ENCODE peak calls at places on chromosomes 7 and 10, in seven cellular contexts. One of them, this sample, is unnamed.

GRCh38 chr10:84605802-84606201 is 277.4 kb downstream of the CCSER2 start:
- DNase-seq in IMR-90: no peak
- DNase-seq in T-helper 1 cell: no peak
- DNase-seq in nephron progenitor cell: no peak
- DNase-seq in progenitor cell of endocrine pancreas: no peak
- DNase-seq in activated CD4-positive, alpha-beta T cell treated with anti-CD3 and anti-CD28 coated beads, Interleukin-2, amount 10 ng/mL, durations not matched to agents 7 days and 5 days: no peak
- DNase-seq in GM04503: no peak
- DNase-seq in this sample: no peak

GRCh38 chr7:20219446-20220292 is 2.5 kb upstream of the MACC1 start:
- DNase-seq in nephron progenitor cell: peak; percentile 7
- DNase-seq in IMR-90: peak; percentile 99
- DNase-seq in GM04503: no peak
- DNase-seq in T-helper 1 cell: no peak
- DNase-seq in activated CD4-positive, alpha-beta T cell treated with anti-CD3 and anti-CD28 coated beads, Interleukin-2, amount 10 ng/mL, durations not matched to agents 7 days and 5 days: no peak
- DNase-seq in progenitor cell of endocrine pancreas: peak; percentile 22
- DNase-seq in this sample: no peak

GRCh38 chr7:99290980-99291607 is 18.5 kb downstream of the MYH16 start:
- DNase-seq in nephron progenitor cell: no peak
- DNase-seq in T-helper 1 cell: no peak
- DNase-seq in activated CD4-positive, alpha-beta T cell treated with anti-CD3 and anti-CD28 coated beads, Interleukin-2, amount 10 ng/mL, durations not matched to agents 7 days and 5 days: no peak
- DNase-seq in IMR-90: peak; percentile 90
- DNase-seq in progenitor cell of endocrine pancreas: no peak
- DNase-seq in GM04503: no peak
- DNase-seq in this sample: no peak

GRCh38 chr7:455110-455928 is 64.3 kb downstream of the PDGFA start:
- DNase-seq in IMR-90: no peak
- DNase-seq in nephron progenitor cell: no peak
- DNase-seq in activated CD4-positive, alpha-beta T cell treated with anti-CD3 and anti-CD28 coated beads, Interleukin-2, amount 10 ng/mL, durations not matched to agents 7 days and 5 days: no peak
- DNase-seq in T-helper 1 cell: no peak
- DNase-seq in progenitor cell of endocrine pancreas: no peak
- DNase-seq in GM04503: no peak
- DNase-seq in this sample: no peak

GRCh38 chr10:22833781-22834180 is 94.1 kb upstream of the ARMC3 start:
- DNase-seq in GM04503: no peak
- DNase-seq in progenitor cell of endocrine pancreas: no peak
- DNase-seq in T-helper 1 cell: no peak
- DNase-seq in activated CD4-positive, alpha-beta T cell treated with anti-CD3 and anti-CD28 coated beads, Interleukin-2, amount 10 ng/mL, durations not matched to agents 7 days and 5 days: no peak
- DNase-seq in nephron progenitor cell: no peak
- DNase-seq in IMR-90: no peak
- DNase-seq in this sample: no peak

GRCh38 chr7:155356323-155357105 is 58.8 kb downstream of the INSIG1 start:
- DNase-seq in nephron progenitor cell: no peak
- DNase-seq in GM04503: no peak
- DNase-seq in activated CD4-positive, alpha-beta T cell treated with anti-CD3 and anti-CD28 coated beads, Interleukin-2, amount 10 ng/mL, durations not matched to agents 7 days and 5 days: no peak
- DNase-seq in T-helper 1 cell: no peak
- DNase-seq in IMR-90: no peak
- DNase-seq in progenitor cell of endocrine pancreas: no peak
- DNase-seq in this sample: no peak

GRCh38 chr7:85829817-85830432 is 643.1 kb upstream of the SEMA3D start:
- DNase-seq in nephron progenitor cell: no peak
- DNase-seq in progenitor cell of endocrine pancreas: no peak
- DNase-seq in GM04503: no peak
- DNase-seq in IMR-90: peak; percentile 11
- DNase-seq in activated CD4-positive, alpha-beta T cell treated with anti-CD3 and anti-CD28 coated beads, Interleukin-2, amount 10 ng/mL, durations not matched to agents 7 days and 5 days: no peak
- DNase-seq in T-helper 1 cell: no peak
- DNase-seq in this sample: no peak

GRCh38 chr10:42615419-42615818 is 23.0 kb downstream of the ZNF33B start:
- DNase-seq in progenitor cell of endocrine pancreas: no peak
- DNase-seq in IMR-90: no peak
- DNase-seq in T-helper 1 cell: no peak
- DNase-seq in nephron progenitor cell: no peak
- DNase-seq in activated CD4-positive, alpha-beta T cell treated with anti-CD3 and anti-CD28 coated beads, Interleukin-2, amount 10 ng/mL, durations not matched to agents 7 days and 5 days: no peak
- DNase-seq in GM04503: no peak
- DNase-seq in this sample: no peak

GRCh38 chr10:131770946-131771633 is 129.7 kb upstream of the PPP2R2D start:
- DNase-seq in IMR-90: no peak
- DNase-seq in progenitor cell of endocrine pancreas: no peak
- DNase-seq in GM04503: no peak
- DNase-seq in activated CD4-positive, alpha-beta T cell treated with anti-CD3 and anti-CD28 coated beads, Interleukin-2, amount 10 ng/mL, durations not matched to agents 7 days and 5 days: no peak
- DNase-seq in T-helper 1 cell: no peak
- DNase-seq in nephron progenitor cell: no peak
- DNase-seq in this sample: no peak

GRCh38 chr7:130994378-130995115 is 260.5 kb upstream of the KLF14 start:
- DNase-seq in T-helper 1 cell: no peak
- DNase-seq in progenitor cell of endocrine pancreas: no peak
- DNase-seq in GM04503: no peak
- DNase-seq in activated CD4-positive, alpha-beta T cell treated with anti-CD3 and anti-CD28 coated beads, Interleukin-2, amount 10 ng/mL, durations not matched to agents 7 days and 5 days: no peak
- DNase-seq in nephron progenitor cell: no peak
- DNase-seq in IMR-90: no peak
- DNase-seq in this sample: no peak

GRCh38 chr7:23277359-23277989 is 21.7 kb upstream of the MALSU1 start:
- DNase-seq in T-helper 1 cell: no peak
- DNase-seq in nephron progenitor cell: peak; percentile 31
- DNase-seq in GM04503: peak; percentile 27
- DNase-seq in progenitor cell of endocrine pancreas: peak; percentile 15
- DNase-seq in activated CD4-positive, alpha-beta T cell treated with anti-CD3 and anti-CD28 coated beads, Interleukin-2, amount 10 ng/mL, durations not matched to agents 7 days and 5 days: peak; percentile 69
- DNase-seq in IMR-90: peak; percentile 75
- DNase-seq in this sample: no peak

GRCh38 chr10:33199731-33200130 is 134.7 kb downstream of the NRP1 start:
- DNase-seq in progenitor cell of endocrine pancreas: no peak
- DNase-seq in IMR-90: peak; percentile 35
- DNase-seq in T-helper 1 cell: no peak
- DNase-seq in nephron progenitor cell: no peak
- DNase-seq in activated CD4-positive, alpha-beta T cell treated with anti-CD3 and anti-CD28 coated beads, Interleukin-2, amount 10 ng/mL, durations not matched to agents 7 days and 5 days: no peak
- DNase-seq in GM04503: no peak
- DNase-seq in this sample: no peak

GRCh38 chr7:33757563-33758165 is 147.7 kb upstream of the BMPER start:
- DNase-seq in GM04503: no peak
- DNase-seq in T-helper 1 cell: no peak
- DNase-seq in nephron progenitor cell: no peak
- DNase-seq in progenitor cell of endocrine pancreas: no peak
- DNase-seq in IMR-90: peak; percentile 47
- DNase-seq in activated CD4-positive, alpha-beta T cell treated with anti-CD3 and anti-CD28 coated beads, Interleukin-2, amount 10 ng/mL, durations not matched to agents 7 days and 5 days: peak; percentile 33
- DNase-seq in this sample: no peak

GRCh38 chr10:79293841-79294705 is 53.2 kb upstream of the PPIF start:
- DNase-seq in progenitor cell of endocrine pancreas: no peak
- DNase-seq in IMR-90: peak; percentile 72
- DNase-seq in GM04503: no peak
- DNase-seq in nephron progenitor cell: no peak
- DNase-seq in T-helper 1 cell: no peak
- DNase-seq in activated CD4-positive, alpha-beta T cell treated with anti-CD3 and anti-CD28 coated beads, Interleukin-2, amount 10 ng/mL, durations not matched to agents 7 days and 5 days: no peak
- DNase-seq in this sample: no peak

GRCh38 chr7:128940494-128941322 is 3.0 kb downstream of the IRF5 start:
- DNase-seq in GM04503: no peak
- DNase-seq in T-helper 1 cell: no peak
- DNase-seq in IMR-90: no peak
- DNase-seq in activated CD4-positive, alpha-beta T cell treated with anti-CD3 and anti-CD28 coated beads, Interleukin-2, amount 10 ng/mL, durations not matched to agents 7 days and 5 days: peak; percentile 30
- DNase-seq in progenitor cell of endocrine pancreas: no peak
- DNase-seq in nephron progenitor cell: no peak
- DNase-seq in this sample: no peak

GRCh38 chr7:27133409-27134157 is 3.0 kb upstream of the HOXA4 start:
- DNase-seq in GM04503: no peak
- DNase-seq in nephron progenitor cell: no peak
- DNase-seq in T-helper 1 cell: no peak
- DNase-seq in activated CD4-positive, alpha-beta T cell treated with anti-CD3 and anti-CD28 coated beads, Interleukin-2, amount 10 ng/mL, durations not matched to agents 7 days and 5 days: no peak
- DNase-seq in IMR-90: no peak
- DNase-seq in progenitor cell of endocrine pancreas: no peak
- DNase-seq in this sample: no peak

GRCh38 chr7:74490546-74490945 is 36.8 kb downstream of the GTF2IRD1 start:
- DNase-seq in activated CD4-positive, alpha-beta T cell treated with anti-CD3 and anti-CD28 coated beads, Interleukin-2, amount 10 ng/mL, durations not matched to agents 7 days and 5 days: no peak
- DNase-seq in GM04503: no peak
- DNase-seq in IMR-90: no peak
- DNase-seq in progenitor cell of endocrine pancreas: no peak
- DNase-seq in nephron progenitor cell: no peak
- DNase-seq in T-helper 1 cell: no peak
- DNase-seq in this sample: no peak

GRCh38 chr7:12620371-12620770 is 49.9 kb downstream of the SCIN start:
- DNase-seq in progenitor cell of endocrine pancreas: no peak
- DNase-seq in IMR-90: peak; percentile 62
- DNase-seq in activated CD4-positive, alpha-beta T cell treated with anti-CD3 and anti-CD28 coated beads, Interleukin-2, amount 10 ng/mL, durations not matched to agents 7 days and 5 days: no peak
- DNase-seq in T-helper 1 cell: no peak
- DNase-seq in GM04503: no peak
- DNase-seq in nephron progenitor cell: no peak
- DNase-seq in this sample: no peak

GRCh38 chr7:82053453-82054032 is 283.7 kb upstream of the HGF start:
- DNase-seq in GM04503: no peak
- DNase-seq in progenitor cell of endocrine pancreas: no peak
- DNase-seq in nephron progenitor cell: no peak
- DNase-seq in T-helper 1 cell: no peak
- DNase-seq in IMR-90: peak; percentile 50
- DNase-seq in activated CD4-positive, alpha-beta T cell treated with anti-CD3 and anti-CD28 coated beads, Interleukin-2, amount 10 ng/mL, durations not matched to agents 7 days and 5 days: no peak
- DNase-seq in this sample: no peak

GRCh38 chr10:63199716-63200115 is 66.6 kb downstream of the NRBF2 start:
- DNase-seq in progenitor cell of endocrine pancreas: no peak
- DNase-seq in GM04503: no peak
- DNase-seq in IMR-90: no peak
- DNase-seq in T-helper 1 cell: no peak
- DNase-seq in activated CD4-positive, alpha-beta T cell treated with anti-CD3 and anti-CD28 coated beads, Interleukin-2, amount 10 ng/mL, durations not matched to agents 7 days and 5 days: no peak
- DNase-seq in nephron progenitor cell: no peak
- DNase-seq in this sample: no peak

GRCh38 chr10:22659901-22660300 is 54.5 kb downstream of the PIP4K2A start:
- DNase-seq in IMR-90: no peak
- DNase-seq in T-helper 1 cell: no peak
- DNase-seq in GM04503: no peak
- DNase-seq in nephron progenitor cell: no peak
- DNase-seq in activated CD4-positive, alpha-beta T cell treated with anti-CD3 and anti-CD28 coated beads, Interleukin-2, amount 10 ng/mL, durations not matched to agents 7 days and 5 days: no peak
- DNase-seq in progenitor cell of endocrine pancreas: no peak
- DNase-seq in this sample: no peak

GRCh38 chr7:105643384-105643783 is 62.1 kb upstream of the EFCAB10 start:
- DNase-seq in GM04503: no peak
- DNase-seq in nephron progenitor cell: peak; percentile 51
- DNase-seq in activated CD4-positive, alpha-beta T cell treated with anti-CD3 and anti-CD28 coated beads, Interleukin-2, amount 10 ng/mL, durations not matched to agents 7 days and 5 days: no peak
- DNase-seq in progenitor cell of endocrine pancreas: no peak
- DNase-seq in IMR-90: no peak
- DNase-seq in T-helper 1 cell: no peak
- DNase-seq in this sample: no peak

GRCh38 chr7:30179016-30179436 is 44.2 kb downstream of the MTURN start:
- DNase-seq in IMR-90: no peak
- DNase-seq in T-helper 1 cell: no peak
- DNase-seq in activated CD4-positive, alpha-beta T cell treated with anti-CD3 and anti-CD28 coated beads, Interleukin-2, amount 10 ng/mL, durations not matched to agents 7 days and 5 days: no peak
- DNase-seq in nephron progenitor cell: no peak
- DNase-seq in progenitor cell of endocrine pancreas: no peak
- DNase-seq in GM04503: no peak
- DNase-seq in this sample: no peak

GRCh38 chr10:63206576-63206975 is 73.4 kb downstream of the NRBF2 start:
- DNase-seq in progenitor cell of endocrine pancreas: no peak
- DNase-seq in activated CD4-positive, alpha-beta T cell treated with anti-CD3 and anti-CD28 coated beads, Interleukin-2, amount 10 ng/mL, durations not matched to agents 7 days and 5 days: no peak
- DNase-seq in nephron progenitor cell: no peak
- DNase-seq in GM04503: no peak
- DNase-seq in T-helper 1 cell: no peak
- DNase-seq in IMR-90: peak; percentile 20
- DNase-seq in this sample: no peak

GRCh38 chr10:78337016-78337415 is 303.4 kb downstream of the RPS24 start:
- DNase-seq in T-helper 1 cell: no peak
- DNase-seq in IMR-90: no peak
- DNase-seq in GM04503: no peak
- DNase-seq in activated CD4-positive, alpha-beta T cell treated with anti-CD3 and anti-CD28 coated beads, Interleukin-2, amount 10 ng/mL, durations not matched to agents 7 days and 5 days: no peak
- DNase-seq in nephron progenitor cell: no peak
- DNase-seq in progenitor cell of endocrine pancreas: no peak
- DNase-seq in this sample: no peak

GRCh38 chr10:122492955-122493597 is 31.7 kb downstream of the HTRA1 start:
- DNase-seq in GM04503: peak; percentile 53
- DNase-seq in T-helper 1 cell: no peak
- DNase-seq in IMR-90: peak; percentile 56
- DNase-seq in progenitor cell of endocrine pancreas: no peak
- DNase-seq in nephron progenitor cell: no peak
- DNase-seq in activated CD4-positive, alpha-beta T cell treated with anti-CD3 and anti-CD28 coated beads, Interleukin-2, amount 10 ng/mL, durations not matched to agents 7 days and 5 days: no peak
- DNase-seq in this sample: no peak

GRCh38 chr10:53003094-53003493 is 230.5 kb upstream of the MBL2 start:
- DNase-seq in activated CD4-positive, alpha-beta T cell treated with anti-CD3 and anti-CD28 coated beads, Interleukin-2, amount 10 ng/mL, durations not matched to agents 7 days and 5 days: no peak
- DNase-seq in progenitor cell of endocrine pancreas: no peak
- DNase-seq in GM04503: no peak
- DNase-seq in IMR-90: no peak
- DNase-seq in T-helper 1 cell: no peak
- DNase-seq in nephron progenitor cell: no peak
- DNase-seq in this sample: no peak

GRCh38 chr7:92973293-92973731 is 136.9 kb upstream of the CDK6 start:
- DNase-seq in GM04503: no peak
- DNase-seq in T-helper 1 cell: no peak
- DNase-seq in IMR-90: peak; percentile 61
- DNase-seq in progenitor cell of endocrine pancreas: no peak
- DNase-seq in nephron progenitor cell: no peak
- DNase-seq in activated CD4-positive, alpha-beta T cell treated with anti-CD3 and anti-CD28 coated beads, Interleukin-2, amount 10 ng/mL, durations not matched to agents 7 days and 5 days: no peak
- DNase-seq in this sample: no peak

GRCh38 chr10:66748217-66748616 is 177.6 kb upstream of the LRRTM3 start:
- DNase-seq in activated CD4-positive, alpha-beta T cell treated with anti-CD3 and anti-CD28 coated beads, Interleukin-2, amount 10 ng/mL, durations not matched to agents 7 days and 5 days: no peak
- DNase-seq in GM04503: no peak
- DNase-seq in IMR-90: no peak
- DNase-seq in nephron progenitor cell: no peak
- DNase-seq in T-helper 1 cell: no peak
- DNase-seq in progenitor cell of endocrine pancreas: no peak
- DNase-seq in this sample: no peak

GRCh38 chr7:111933614-111934013 is 272.6 kb downstream of the DOCK4 start:
- DNase-seq in GM04503: peak; percentile 90
- DNase-seq in T-helper 1 cell: no peak
- DNase-seq in nephron progenitor cell: no peak
- DNase-seq in progenitor cell of endocrine pancreas: no peak
- DNase-seq in IMR-90: no peak
- DNase-seq in activated CD4-positive, alpha-beta T cell treated with anti-CD3 and anti-CD28 coated beads, Interleukin-2, amount 10 ng/mL, durations not matched to agents 7 days and 5 days: no peak
- DNase-seq in this sample: no peak

GRCh38 chr7:11170863-11171568 is 197.3 kb downstream of the PHF14 start:
- DNase-seq in nephron progenitor cell: no peak
- DNase-seq in IMR-90: no peak
- DNase-seq in progenitor cell of endocrine pancreas: no peak
- DNase-seq in GM04503: no peak
- DNase-seq in T-helper 1 cell: no peak
- DNase-seq in activated CD4-positive, alpha-beta T cell treated with anti-CD3 and anti-CD28 coated beads, Interleukin-2, amount 10 ng/mL, durations not matched to agents 7 days and 5 days: no peak
- DNase-seq in this sample: no peak

GRCh38 chr10:78045237-78045636 is 11.6 kb downstream of the RPS24 start:
- DNase-seq in progenitor cell of endocrine pancreas: no peak
- DNase-seq in nephron progenitor cell: no peak
- DNase-seq in IMR-90: no peak
- DNase-seq in GM04503: no peak
- DNase-seq in activated CD4-positive, alpha-beta T cell treated with anti-CD3 and anti-CD28 coated beads, Interleukin-2, amount 10 ng/mL, durations not matched to agents 7 days and 5 days: no peak
- DNase-seq in T-helper 1 cell: no peak
- DNase-seq in this sample: no peak

GRCh38 chr7:135095450-135095849 is 52.4 kb upstream of the TMEM140 start:
- DNase-seq in IMR-90: no peak
- DNase-seq in nephron progenitor cell: no peak
- DNase-seq in T-helper 1 cell: no peak
- DNase-seq in activated CD4-positive, alpha-beta T cell treated with anti-CD3 and anti-CD28 coated beads, Interleukin-2, amount 10 ng/mL, durations not matched to agents 7 days and 5 days: no peak
- DNase-seq in progenitor cell of endocrine pancreas: no peak
- DNase-seq in GM04503: no peak
- DNase-seq in this sample: no peak

GRCh38 chr7:55508301-55509011 is 63.8 kb downstream of the VOPP1 start:
- DNase-seq in T-helper 1 cell: no peak
- DNase-seq in nephron progenitor cell: no peak
- DNase-seq in activated CD4-positive, alpha-beta T cell treated with anti-CD3 and anti-CD28 coated beads, Interleukin-2, amount 10 ng/mL, durations not matched to agents 7 days and 5 days: no peak
- DNase-seq in IMR-90: peak; percentile 9
- DNase-seq in GM04503: no peak
- DNase-seq in progenitor cell of endocrine pancreas: no peak
- DNase-seq in this sample: no peak

GRCh38 chr7:47333131-47333887 is 248.6 kb downstream of the TNS3 start:
- DNase-seq in IMR-90: no peak
- DNase-seq in progenitor cell of endocrine pancreas: no peak
- DNase-seq in T-helper 1 cell: no peak
- DNase-seq in GM04503: no peak
- DNase-seq in activated CD4-positive, alpha-beta T cell treated with anti-CD3 and anti-CD28 coated beads, Interleukin-2, amount 10 ng/mL, durations not matched to agents 7 days and 5 days: no peak
- DNase-seq in nephron progenitor cell: no peak
- DNase-seq in this sample: no peak

GRCh38 chr7:132333301-132333700 is 243.0 kb downstream of the PLXNA4 start:
- DNase-seq in nephron progenitor cell: no peak
- DNase-seq in GM04503: no peak
- DNase-seq in activated CD4-positive, alpha-beta T cell treated with anti-CD3 and anti-CD28 coated beads, Interleukin-2, amount 10 ng/mL, durations not matched to agents 7 days and 5 days: no peak
- DNase-seq in IMR-90: no peak
- DNase-seq in T-helper 1 cell: no peak
- DNase-seq in progenitor cell of endocrine pancreas: no peak
- DNase-seq in this sample: no peak

GRCh38 chr7:73831656-73832579 is 1.1 kb downstream of the CLDN4 start:
- DNase-seq in T-helper 1 cell: no peak
- DNase-seq in nephron progenitor cell: peak; percentile 36
- DNase-seq in IMR-90: no peak
- DNase-seq in activated CD4-positive, alpha-beta T cell treated with anti-CD3 and anti-CD28 coated beads, Interleukin-2, amount 10 ng/mL, durations not matched to agents 7 days and 5 days: no peak
- DNase-seq in progenitor cell of endocrine pancreas: peak; percentile 83
- DNase-seq in GM04503: no peak
- DNase-seq in this sample: no peak

GRCh38 chr7:151429555-151430331 is 10.2 kb downstream of the CRYGN start:
- DNase-seq in T-helper 1 cell: peak; percentile 52
- DNase-seq in IMR-90: peak; percentile 7
- DNase-seq in nephron progenitor cell: no peak
- DNase-seq in progenitor cell of endocrine pancreas: no peak
- DNase-seq in activated CD4-positive, alpha-beta T cell treated with anti-CD3 and anti-CD28 coated beads, Interleukin-2, amount 10 ng/mL, durations not matched to agents 7 days and 5 days: peak; percentile 85
- DNase-seq in GM04503: no peak
- DNase-seq in this sample: no peak